ENCODE peak calls at places on chromosomes 3 and 15, in five cellular contexts. N is Kasumi-1; Q is stimulated activated effector memory CD8-positive, alpha-beta T cell treated with anti-CD3 and anti-CD28 coated beads, Interleukin-12 subunit alpha, Interleukin-12 subunit beta, amount 100 ng/mL, for 72 hours; J is frontal cortex; Z is GM12891. B is an unnamed sample.
A peak's percentile ranks its signal among the peaks of the same experiment; 100 is the strongest.

GRCh38 chr15:99451484-99451883 is 114.3 kb upstream of the MEF2A start:
- DNase-seq in N (no peak), Q (no peak), J (no peak), Z (no peak), B (peak; percentile 24)

GRCh38 chr3:172106989-172107388 is 67.6 kb downstream of the FNDC3B start:
- DNase-seq in N (peak; percentile 87), Q (peak; percentile 84), J (no peak), Z (no peak), B (peak; percentile 43)

GRCh38 chr3:127819656-127820055 is 2.7 kb downstream of the MGLL start:
- DNase-seq in N (no peak), Q (no peak), J (no peak), Z (no peak), B (no peak)

GRCh38 chr3:143627336-143627735 is 220.9 kb downstream of the SLC9A9 start:
- DNase-seq in N (no peak), Q (peak; percentile 51), J (no peak), Z (no peak), B (no peak)

GRCh38 chr15:43748376-43748775 is 2.1 kb downstream of the PDIA3 start:
- DNase-seq in N (no peak), Q (no peak), J (no peak), Z (no peak), B (no peak)

GRCh38 chr3:132344666-132345280 is 27.6 kb downstream of the ACP3 start:
- DNase-seq in N (no peak), Q (no peak), J (no peak), Z (no peak), B (no peak)

GRCh38 chr3:101571028-101571895 is 2.7 kb upstream of the PCNP start:
- DNase-seq in N (no peak), Q (peak; percentile 38), J (no peak), Z (no peak), B (no peak)

GRCh38 chr3:65867463-65868210 is 171.1 kb downstream of the MAGI1 start:
- DNase-seq in N (no peak), Q (no peak), J (no peak), Z (no peak), B (no peak)

GRCh38 chr3:194928183-194928736 is 242.6 kb downstream of the FAM43A start:
- DNase-seq in N (no peak), Q (peak; percentile 32), J (no peak), Z (no peak), B (no peak)

GRCh38 chr3:160924776-160925175 is 168.7 kb downstream of the PPM1L start:
- DNase-seq in N (no peak), Q (no peak), J (no peak), Z (no peak), B (no peak)

GRCh38 chr15:69193948-69194827 is 33.8 kb downstream of the GLCE start:
- DNase-seq in N (no peak), Q (no peak), J (no peak), Z (no peak), B (no peak)

GRCh38 chr15:51727141-51727897 is 10.1 kb downstream of the LYSMD2 start:
- DNase-seq in N (peak; percentile 28), Q (no peak), J (no peak), Z (no peak), B (no peak)

GRCh38 chr3:172074578-172074977 is 35.2 kb downstream of the FNDC3B start:
- DNase-seq in N (peak; percentile 84), Q (no peak), J (no peak), Z (no peak), B (no peak)

GRCh38 chr15:64224508-64224907 is 61.7 kb upstream of the PPIB start:
- DNase-seq in N (no peak), Q (no peak), J (no peak), Z (no peak), B (no peak)

B was measured in GM13976.